ENCODE peak calls at places on chromosomes 11 and 22, in eight cellular contexts. O, W, X, H, J, V, L and P are unnamed samples.
A peak's percentile ranks its signal among the peaks of the same experiment; 100 is the strongest.

GRCh38 chr11:69490516-69490915 is 9.1 kb downstream of the LINC01488 start:
- DNase-seq in V (no peak), O (no peak), H (no peak), J (no peak), W (no peak), L (no peak), X (no peak), P (no peak)

GRCh38 chr11:115471367-115471766 is 32.8 kb downstream of the CADM1 start:
- DNase-seq in H (peak; percentile 26), L (no peak), X (no peak), O (no peak), J (no peak), W (no peak), V (no peak), P (no peak)

GRCh38 chr11:12546122-12546521 is 128.1 kb upstream of the TEAD1 start:
- DNase-seq in W (no peak), J (no peak), H (no peak), L (no peak), V (no peak), O (no peak), X (no peak), P (no peak)

GRCh38 chr22:45686004-45686403 is 14.4 kb downstream of the ATXN10 start:
- DNase-seq in L (no peak), O (no peak), H (peak; percentile 62), X (peak; percentile 24), V (no peak), W (no peak), J (peak; percentile 33), P (no peak)

GRCh38 chr11:45319077-45319476 is 32.9 kb upstream of the SYT13 start:
- DNase-seq in X (no peak), J (no peak), W (no peak), H (no peak), O (no peak), V (no peak), L (no peak), P (no peak)

GRCh38 chr22:37196539-37197450 is 8.7 kb upstream of the C1QTNF6 start:
- DNase-seq in L (no peak), J (peak; percentile 87), X (no peak), O (no peak), H (peak; percentile 75), W (no peak), V (peak; percentile 94), P (peak; percentile 61)

GRCh38 chr22:23419931-23420330 is 160.2 kb downstream of the IGLL1 start:
- DNase-seq in H (no peak), L (no peak), O (no peak), W (no peak), J (no peak), V (no peak), X (no peak), P (no peak)

GRCh38 chr11:13114566-13115465 is 105.7 kb downstream of the RASSF10 start:
- DNase-seq in V (peak; percentile 29), H (no peak), W (peak; percentile 8), X (no peak), O (no peak), J (no peak), L (no peak), P (no peak)

GRCh38 chr11:65112226-65112550 is 516 bp downstream of the TM7SF2 start:
- DNase-seq in L (no peak), V (no peak), J (no peak), W (no peak), H (no peak), O (no peak), X (no peak), P (no peak)

GRCh38 chr11:65580031-65580692 is 4.3 kb downstream of the EHBP1L1 start:
- DNase-seq in H (no peak), W (no peak), V (no peak), J (no peak), O (no peak), L (no peak), X (no peak), P (no peak)

GRCh38 chr11:36148701-36149100 is 140.5 kb downstream of the COMMD9 start:
- DNase-seq in L (no peak), J (no peak), H (no peak), V (no peak), W (no peak), X (no peak), O (no peak), P (no peak)

GRCh38 chr11:98965358-98965757 is 55.4 kb upstream of the CNTN5 start:
- DNase-seq in O (no peak), J (no peak), V (no peak), H (no peak), X (no peak), L (no peak), W (no peak), P (no peak)

GRCh38 chr11:35675901-35676610 is 13.5 kb downstream of the TRIM44 start:
- DNase-seq in J (peak; percentile 70), V (no peak), W (no peak), X (no peak), H (no peak), O (no peak), L (no peak), P (no peak)

GRCh38 chr11:76025068-76025467 is 181.2 kb downstream of the WNT11 start:
- DNase-seq in X (peak; percentile 84), O (no peak), J (peak; percentile 73), V (no peak), H (peak; percentile 98), L (no peak), W (no peak), P (peak; percentile 83)

GRCh38 chr11:125090816-125091215 is 20.6 kb downstream of the TMEM218 start:
- DNase-seq in O (no peak), H (no peak), V (no peak), L (no peak), X (no peak), J (no peak), W (no peak), P (no peak)

GRCh38 chr11:45151362-45151982 is 5.0 kb downstream of the PRDM11 start:
- DNase-seq in J (no peak), O (no peak), V (no peak), L (no peak), X (no peak), H (no peak), W (no peak), P (no peak)

GRCh38 chr11:131884461-131885073 is 514.2 kb downstream of the NTM start:
- DNase-seq in X (no peak), W (no peak), H (no peak), O (no peak), V (no peak), L (no peak), J (no peak), P (no peak)

GRCh38 chr11:57459112-57460016 is 964 bp upstream of the RTN4RL2 start:
- DNase-seq in V (no peak), H (no peak), O (no peak), W (no peak), J (no peak), X (no peak), L (no peak), P (no peak)

GRCh38 chr22:29636751-29637150 is 33.3 kb downstream of the NF2 start:
- DNase-seq in O (no peak), H (peak; percentile 39), J (no peak), V (no peak), L (no peak), X (no peak), W (no peak), P (no peak)

GRCh38 chr11:11731311-11732083 is 109.7 kb upstream of the GALNT18 start:
- DNase-seq in O (no peak), L (no peak), J (peak; percentile 48), W (no peak), X (peak; percentile 54), H (peak; percentile 61), V (no peak), P (no peak)

GRCh38 chr22:29879738-29880137 is 3.2 kb upstream of the MTMR3 start:
- DNase-seq in L (no peak), W (peak; percentile 14), X (no peak), H (no peak), J (no peak), V (no peak), O (no peak), P (no peak)

GRCh38 chr11:66854231-66854661 is 2.6 kb upstream of the LRFN4 start:
- DNase-seq in X (no peak), W (no peak), O (no peak), J (no peak), L (no peak), H (no peak), V (no peak), P (no peak)

GRCh38 chr11:27304514-27304913 is 58.5 kb downstream of the CCDC34 start:
- DNase-seq in V (no peak), O (no peak), H (no peak), J (no peak), W (no peak), L (no peak), X (no peak), P (no peak)

DNA sequence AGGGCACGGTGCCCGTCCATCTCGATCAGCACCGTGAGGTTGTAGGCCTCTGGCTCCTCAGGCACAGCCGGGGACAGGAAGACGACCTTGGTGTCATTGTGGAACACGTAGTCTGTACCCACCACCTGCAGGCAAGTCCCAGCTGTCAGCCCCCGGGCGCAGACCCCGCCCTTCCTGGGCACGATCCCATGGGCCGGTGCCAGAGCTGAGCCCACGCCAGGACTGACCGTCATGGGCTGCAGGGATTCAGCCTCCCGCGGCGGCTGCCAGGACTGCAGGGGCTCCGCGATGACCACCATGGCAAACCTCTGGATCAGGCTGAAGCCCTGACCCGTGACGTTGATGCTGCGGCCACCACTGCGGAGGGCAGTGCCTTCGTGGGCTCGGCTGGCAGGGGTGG is 11.8 kb upstream of the MAPK11 start:
- DNase-seq in X (no peak), O (no peak), H (no peak), J (no peak), L (no peak), W (no peak), V (no peak), P (no peak)
- H3K36me3 ChIP-seq in X (peaks cover 69% of the 10 kb centered on the region), O (no peaks in the 10 kb centered on the region), H (peaks cover 12% of the 10 kb centered on the region), J (peaks cover 74% of the 10 kb centered on the region), L (peaks cover 95% of the 10 kb centered on the region), W (no peaks in the 10 kb centered on the region), V (peaks cover 23% of the 10 kb centered on the region), P (peaks cover 74% of the 10 kb centered on the region)

DNA sequence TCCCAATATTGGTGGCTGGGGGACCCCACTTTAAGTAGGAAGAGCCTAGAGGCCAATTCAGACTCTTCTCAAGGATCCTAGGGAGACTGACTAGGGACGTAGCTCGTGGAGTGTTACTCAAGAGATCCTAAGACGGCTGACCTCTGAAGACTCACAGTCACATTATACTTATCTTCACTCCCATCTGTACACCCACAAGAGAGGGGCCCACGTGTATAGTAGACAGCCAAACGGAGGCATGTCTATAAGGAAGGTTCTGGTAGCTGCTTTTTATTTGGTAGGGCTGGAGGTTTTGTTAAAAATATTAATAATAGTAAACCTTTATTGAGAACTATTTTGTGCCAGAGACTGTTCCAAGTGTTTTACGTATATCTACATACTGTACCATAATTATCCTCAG is 22.9 kb upstream of the APOA1 start:
- DNase-seq in L (no peak), V (no peak), H (no peak), X (no peak), J (no peak), O (no peak), W (no peak), P (no peak)
- H3K36me3 ChIP-seq in L (peaks cover 98% of the 10 kb centered on the region), V (peaks cover 19% of the 10 kb centered on the region), H (no peaks in the 10 kb centered on the region), X (peaks cover 3% of the 10 kb centered on the region), J (peaks cover 15% of the 10 kb centered on the region), O (peaks cover 77% of the 10 kb centered on the region), W (peaks cover 59% of the 10 kb centered on the region), P (peaks cover 9% of the 10 kb centered on the region)

GRCh38 chr11:19955660-19956059 is 204.6 kb downstream of the DBX1 start:
- DNase-seq in H (no peak), X (no peak), J (no peak), V (no peak), L (no peak), O (no peak), W (no peak), P (no peak)
- H3K36me3 ChIP-seq in H (peaks cover under 1% of the 10 kb centered on the region), X (peaks cover 5% of the 10 kb centered on the region), J (peaks cover 4% of the 10 kb centered on the region), V (no peaks in the 10 kb centered on the region), L (peaks cover 2% of the 10 kb centered on the region), O (no peaks in the 10 kb centered on the region), W (no peaks in the 10 kb centered on the region), P (no peaks in the 10 kb centered on the region)

GRCh38 chr11:9665749-9666148 is 1.9 kb downstream of the SWAP70 start:
- DNase-seq in O (no peak), H (no peak), V (no peak), W (no peak), L (no peak), J (no peak), X (no peak), P (no peak)
- H3K36me3 ChIP-seq in O (no peaks in the 10 kb centered on the region), H (no peaks in the 10 kb centered on the region), V (no peaks in the 10 kb centered on the region), W (no peaks in the 10 kb centered on the region), L (peaks cover 10% of the 10 kb centered on the region), J (no peaks in the 10 kb centered on the region), X (no peaks in the 10 kb centered on the region), P (no peaks in the 10 kb centered on the region)